ENCODE peak calls at places on chromosome 11, in four cellular contexts. K is activated CD4-positive, alpha-beta memory T cell treated with anti-CD3 and anti-CD28 coated beads, Interleukin-2, amount 10 ng/mL, durations not matched to agents 7 days and 5 days; O is substantia nigra; B is T1000. A is an unnamed sample.
A peak's percentile ranks its signal among the peaks of the same experiment; 100 is the strongest.

GRCh38 chr11:61004037-61004641 is 32.7 kb downstream of the CD6 start:
- DNase-seq in B (no peak), K (peak; percentile 43), O (no peak), A (no peak)

GRCh38 chr11:36091256-36091811 is 147.5 kb downstream of the LDLRAD3 start:
- DNase-seq in O (no peak), K (no peak), B (no peak), A (no peak)

GRCh38 chr11:120925944-120926343 is 98.0 kb upstream of the TBCEL start:
- DNase-seq in O (no peak), K (no peak), B (no peak), A (no peak)

GRCh38 chr11:11569936-11570491 is 51.8 kb downstream of the GALNT18 start:
- DNase-seq in O (no peak), B (no peak), K (no peak), A (no peak)

GRCh38 chr11:15655552-15655951 is 540.8 kb downstream of the INSC start:
- DNase-seq in O (no peak), K (no peak), B (no peak), A (no peak)

GRCh38 chr11:34261820-34262219 is 96.0 kb downstream of the ABTB2 start:
- DNase-seq in K (no peak), O (peak; percentile 24), B (no peak), A (peak; percentile 66)

GRCh38 chr11:1968454-1968995 is 21.4 kb downstream of the MRPL23 start:
- DNase-seq in K (no peak), O (no peak), B (no peak), A (no peak)

GRCh38 chr11:128420943-128421342 is 166.4 kb downstream of the ETS1 start:
- DNase-seq in K (no peak), B (no peak), O (no peak), A (no peak)

GRCh38 chr11:72008728-72009127 is 10.0 kb downstream of the IL18BP start:
- DNase-seq in B (no peak), O (no peak), K (no peak), A (no peak)

GRCh38 chr11:22225190-22225589 is 32.3 kb downstream of the ANO5 start:
- DNase-seq in O (no peak), K (no peak), B (no peak), A (no peak)

GRCh38 chr11:47189100-47189834 is 3.0 kb upstream of the PACSIN3 start:
- DNase-seq in O (no peak), B (no peak), K (no peak), A (no peak)

GRCh38 chr11:18203723-18204122 is 31.1 kb downstream of the MRGPRX4 start:
- DNase-seq in O (no peak), K (no peak), B (no peak), A (no peak)

GRCh38 chr11:122690801-122691649 is 35.5 kb downstream of the UBASH3B start:
- DNase-seq in O (no peak), K (no peak), B (no peak), A (no peak)

GRCh38 chr11:69086741-69087524 is 38.2 kb downstream of the TPCN2 start:
- DNase-seq in O (no peak), B (no peak), K (no peak), A (no peak)

GRCh38 chr11:67352546-67353316 is 615 bp downstream of the POLD4 start:
- DNase-seq in O (no peak), B (no peak), K (peak; percentile 75), A (no peak)

GRCh38 chr11:115317428-115318185 is 186.6 kb downstream of the CADM1 start:
- DNase-seq in O (no peak), B (no peak), K (no peak), A (no peak)

GRCh38 chr11:35478411-35479139 is 46.8 kb downstream of the PAMR1 start:
- DNase-seq in O (peak; percentile 48), B (no peak), K (no peak), A (peak; percentile 77)

GRCh38 chr11:77705195-77705876 is 67.7 kb upstream of the CLNS1A start:
- DNase-seq in B (no peak), K (no peak), O (no peak), A (no peak)

GRCh38 chr11:134030853-134031252 is 38.0 kb upstream of the JAM3 start:
- DNase-seq in B (no peak), K (no peak), O (no peak), A (no peak)

GRCh38 chr11:10314199-10315072 is 9.6 kb downstream of the ADM start:
- DNase-seq in K (no peak), B (no peak), O (no peak), A (no peak)

GRCh38 chr11:7657306-7658025 is 15.8 kb downstream of the CYB5R2 start:
- DNase-seq in K (peak; percentile 54), O (peak; percentile 57), B (no peak), A (peak; percentile 86)

GRCh38 chr11:134237557-134237922 is 13.1 kb downstream of the VPS26B start:
- DNase-seq in O (no peak), B (no peak), K (no peak), A (no peak)

GRCh38 chr11:72930011-72930410 is 115.8 kb downstream of the ATG16L2 start:
- DNase-seq in O (no peak), K (no peak), B (no peak), A (no peak)

GRCh38 chr11:102794382-102794781 is 3.6 kb downstream of the MMP1 start:
- DNase-seq in K (no peak), O (no peak), B (no peak), A (no peak)

GRCh38 chr11:48013269-48013901 is 33.0 kb downstream of the PTPRJ start:
- DNase-seq in K (peak; percentile 83), B (no peak), O (no peak), A (no peak)

GRCh38 chr11:94130589-94131362 is 2.1 kb downstream of the PANX1 start:
- DNase-seq in K (no peak), O (no peak), B (no peak), A (no peak)